ENCODE peak calls at places on chromosomes 12 and 14, in eight cellular contexts. Y is tibial nerve; B is CD4-positive, alpha-beta T cell; P is glomerular endothelial cell; D is foreskin fibroblast; W is NAMALWA; K is T-helper 22 cell; I is germinal center. T is an unnamed sample.

GRCh38 chr14:105142651-105143450 is 25.7 kb downstream of the JAG2 start:
- DNase-seq in I (no peak), B (no peak), D (no peak), K (no peak), P (no peak), W (no peak), Y (no peak), T (no peak)

GRCh38 chr14:22886500-22887259 is 3.7 kb downstream of the REM2 start:
- DNase-seq in P (no peak), D (peak), I (peak), K (peak), W (peak), Y (peak), B (peak), T (peak)

GRCh38 chr14:71163842-71164500 is 256.7 kb downstream of the PCNX1 start:
- DNase-seq in D (no peak), K (no peak), W (no peak), B (no peak), P (no peak), Y (no peak), I (no peak), T (no peak)

GRCh38 chr14:91897121-91897701 is 29.9 kb upstream of the TC2N start:
- DNase-seq in D (peak), I (no peak), K (no peak), P (no peak), W (no peak), Y (peak), B (no peak), T (peak)

GRCh38 chr12:99605-100004 is 33.0 kb downstream of the IQSEC3 start:
- DNase-seq in B (no peak), K (no peak), P (no peak), Y (no peak), W (no peak), I (no peak), D (peak), T (no peak)

GRCh38 chr14:73058923-73059311 is 583 bp downstream of the RBM25 start:
- DNase-seq in I (no peak), W (no peak), K (peak), B (peak), D (peak), P (no peak), Y (peak), T (peak)

GRCh38 chr14:33539918-33540357 is 410.9 kb downstream of the EGLN3 start:
- DNase-seq in W (no peak), I (no peak), P (no peak), D (no peak), Y (no peak), K (no peak), B (no peak), T (no peak)

GRCh38 chr12:125424909-125425308 is 359.7 kb downstream of the AACS start:
- DNase-seq in Y (no peak), W (no peak), P (no peak), K (no peak), I (no peak), B (no peak), D (no peak), T (no peak)

GRCh38 chr14:99872786-99873440 is 79.7 kb downstream of the EML1 start:
- DNase-seq in W (no peak), I (no peak), K (no peak), B (no peak), D (no peak), P (no peak), Y (no peak), T (peak)

GRCh38 chr12:26987634-26988424 is 26.4 kb downstream of the TM7SF3 start:
- DNase-seq in W (peak), P (no peak), I (no peak), B (no peak), D (peak), Y (peak), K (no peak), T (peak)

GRCh38 chr12:106801830-106802561 is 27.5 kb downstream of the RIC8B start:
- DNase-seq in Y (no peak), W (no peak), P (no peak), I (no peak), D (peak), B (no peak), K (no peak), T (no peak)

GRCh38 chr12:25401547-25402345 is 151.0 kb upstream of the KRAS start:
- DNase-seq in K (no peak), B (no peak), P (no peak), D (peak), I (no peak), W (no peak), Y (no peak), T (no peak)

GRCh38 chr14:56474419-56475022 is 105.1 kb upstream of the TMEM260 start:
- DNase-seq in D (peak), I (peak), B (no peak), Y (peak), P (no peak), W (peak), K (no peak), T (peak)

GRCh38 chr12:131575371-131575770 is 135.5 kb upstream of the SFSWAP start:
- DNase-seq in W (no peak), I (no peak), P (no peak), B (no peak), K (no peak), D (no peak), Y (no peak), T (no peak)

GRCh38 chr12:76633415-76633814 is 73.8 kb upstream of the OSBPL8 start:
- DNase-seq in I (no peak), D (no peak), K (no peak), Y (no peak), P (no peak), W (no peak), B (no peak), T (no peak)

GRCh38 chr12:114478891-114479290 is 72.9 kb upstream of the TBX5 start:
- DNase-seq in I (no peak), W (no peak), Y (no peak), P (no peak), K (no peak), D (no peak), B (no peak), T (no peak)

GRCh38 chr12:65195387-65196055 is 26.1 kb downstream of the LEMD3 start:
- DNase-seq in I (no peak), P (no peak), K (no peak), W (peak), Y (no peak), D (no peak), B (no peak), T (no peak)

GRCh38 chr12:904010-904414 is 45.5 kb downstream of the RAD52 start:
- DNase-seq in Y (no peak), I (no peak), D (no peak), W (no peak), K (no peak), B (no peak), P (no peak), T (no peak)

GRCh38 chr12:34107016-34107415 is 84.7 kb downstream of the ALG10 start:
- DNase-seq in Y (no peak), P (no peak), D (no peak), B (no peak), W (no peak), I (no peak), K (no peak), T (no peak)

GRCh38 chr12:29599397-29599796 is 101.9 kb upstream of the OVCH1 start:
- DNase-seq in P (no peak), D (peak), I (no peak), K (no peak), Y (peak), B (no peak), W (no peak), T (peak)

GRCh38 chr12:106378788-106379187 is 21.2 kb downstream of the POLR3B start:
- DNase-seq in K (no peak), Y (no peak), I (no peak), W (no peak), B (no peak), D (no peak), P (no peak), T (no peak)

GRCh38 chr12:75260316-75260715 is 50.7 kb upstream of the KCNC2 start:
- DNase-seq in P (no peak), D (no peak), W (no peak), Y (no peak), K (no peak), B (no peak), I (no peak), T (no peak)

GRCh38 chr14:60304509-60304908 is 55.5 kb downstream of the PPM1A start:
- DNase-seq in B (no peak), W (no peak), K (no peak), D (no peak), P (no peak), I (no peak), Y (no peak), T (no peak)

GRCh38 chr12:96501908-96502307 is 12.5 kb downstream of the CFAP54 start:
- DNase-seq in I (no peak), W (no peak), D (no peak), P (no peak), K (no peak), Y (no peak), B (no peak), T (no peak)

GRCh38 chr12:15151141-15152091 is 69.8 kb downstream of the RERG start:
- DNase-seq in Y (peak), D (peak), P (peak), W (peak), I (peak), B (no peak), K (no peak), T (peak)

GRCh38 chr12:42589465-42590323 is at the start of gene PRICKLE1:
- DNase-seq in Y (no peak), I (peak), K (no peak), B (no peak), W (peak), P (no peak), D (peak), T (peak)

GRCh38 chr12:46664771-46665287 is 161.0 kb downstream of the SLC38A4 start:
- DNase-seq in B (no peak), Y (no peak), D (peak), I (no peak), K (no peak), W (no peak), P (no peak), T (peak)

GRCh38 chr12:128711486-128711885 is 112.3 kb downstream of the SLC15A4 start:
- DNase-seq in W (no peak), I (no peak), B (no peak), K (no peak), D (no peak), Y (no peak), P (no peak), T (no peak)

GRCh38 chr14:62722406-62722805 is 322.9 kb downstream of the KCNH5 start:
- DNase-seq in P (no peak), B (no peak), D (no peak), K (no peak), I (no peak), Y (no peak), W (no peak), T (no peak)

GRCh38 chr12:75672212-75672611 is 160.8 kb upstream of the KRR1 start:
- DNase-seq in Y (no peak), D (no peak), B (no peak), I (no peak), W (no peak), K (no peak), P (no peak), T (no peak)

GRCh38 chr14:36748814-36749213 is 87.2 kb downstream of the PAX9 start:
- DNase-seq in K (no peak), W (no peak), P (no peak), I (no peak), Y (no peak), D (no peak), B (no peak), T (no peak)

GRCh38 chr12:41967668-41968649 is 176.7 kb downstream of the GXYLT1 start:
- DNase-seq in W (no peak), B (no peak), K (no peak), I (no peak), Y (no peak), P (peak), D (no peak), T (no peak)

GRCh38 chr14:99508896-99509629 is 27.9 kb downstream of the CCNK start:
- DNase-seq in B (no peak), P (no peak), D (no peak), Y (no peak), I (no peak), W (no peak), K (no peak), T (no peak)

GRCh38 chr12:113222730-113223531 is 1.7 kb downstream of the TPCN1 start:
- DNase-seq in W (peak), P (peak), I (no peak), D (peak), K (no peak), B (no peak), Y (peak), T (peak)

GRCh38 chr12:38163442-38163801 is 153.2 kb upstream of the ALG10B start:
- DNase-seq in D (no peak), W (no peak), Y (no peak), B (no peak), K (no peak), I (no peak), P (no peak), T (no peak)

GRCh38 chr12:52924764-52925716 is 20.2 kb upstream of the KRT8 start:
- DNase-seq in K (no peak), B (no peak), D (peak), W (no peak), P (peak), Y (no peak), I (no peak), T (no peak)

GRCh38 chr14:99066378-99066777 is 205.6 kb downstream of the BCL11B start:
- DNase-seq in P (no peak), D (no peak), Y (no peak), K (no peak), B (no peak), W (no peak), I (no peak), T (no peak)

T was measured in fibroblast of gingiva.